ENCODE peak calls at places on chromosome 3, in seven cellular contexts. One of them, this sample, is unnamed.

GRCh38 chr3:126511291-126511690 is 6.3 kb downstream of the UROC1 start:
- DNase-seq in GM12865: no peak
- DNase-seq in tibial nerve: no peak
- DNase-seq in AG04450: no peak
- DNase-seq in GM12878: no peak
- DNase-seq in IMR-90: no peak
- DNase-seq in fibroblast of pulmonary artery: no peak
- DNase-seq in this sample: no peak

GRCh38 chr3:93843981-93844380 is 129.7 kb downstream of the PROS1 start:
- DNase-seq in AG04450: peak; percentile 7
- DNase-seq in fibroblast of pulmonary artery: peak; percentile 93
- DNase-seq in GM12878: no peak
- DNase-seq in GM12865: no peak
- DNase-seq in IMR-90: peak; percentile 76
- DNase-seq in tibial nerve: peak; percentile 7
- DNase-seq in this sample: no peak

GRCh38 chr3:32380097-32380496 is 11.6 kb upstream of the CMTM7 start:
- DNase-seq in IMR-90: no peak
- DNase-seq in fibroblast of pulmonary artery: no peak
- DNase-seq in GM12865: no peak
- DNase-seq in tibial nerve: no peak
- DNase-seq in AG04450: no peak
- DNase-seq in GM12878: no peak
- DNase-seq in this sample: no peak

GRCh38 chr3:65961128-65961527 is 77.6 kb downstream of the MAGI1 start:
- DNase-seq in AG04450: no peak
- DNase-seq in IMR-90: no peak
- DNase-seq in fibroblast of pulmonary artery: no peak
- DNase-seq in GM12878: no peak
- DNase-seq in tibial nerve: no peak
- DNase-seq in GM12865: no peak
- DNase-seq in this sample: no peak

GRCh38 chr3:163735394-163735793 is 1342.9 kb downstream of the SI start:
- DNase-seq in AG04450: no peak
- DNase-seq in IMR-90: no peak
- DNase-seq in fibroblast of pulmonary artery: no peak
- DNase-seq in GM12878: no peak
- DNase-seq in GM12865: no peak
- DNase-seq in tibial nerve: no peak
- DNase-seq in this sample: no peak

GRCh38 chr3:52237659-52238172 is 1.2 kb downstream of the TWF2 start:
- DNase-seq in fibroblast of pulmonary artery: peak; percentile 82
- DNase-seq in GM12865: no peak
- DNase-seq in IMR-90: peak; percentile 89
- DNase-seq in tibial nerve: peak; percentile 76
- DNase-seq in AG04450: peak; percentile 66
- DNase-seq in GM12878: no peak
- DNase-seq in this sample: peak; percentile 89

GRCh38 chr3:10279384-10280176 is 13.2 kb downstream of the GHRL start:
- DNase-seq in AG04450: no peak
- DNase-seq in tibial nerve: no peak
- DNase-seq in IMR-90: no peak
- DNase-seq in fibroblast of pulmonary artery: no peak
- DNase-seq in GM12865: no peak
- DNase-seq in GM12878: no peak
- DNase-seq in this sample: no peak

GRCh38 chr3:43932921-43933320 is 242.2 kb downstream of the ABHD5 start:
- DNase-seq in GM12878: no peak
- DNase-seq in GM12865: no peak
- DNase-seq in tibial nerve: no peak
- DNase-seq in AG04450: no peak
- DNase-seq in fibroblast of pulmonary artery: peak; percentile 57
- DNase-seq in IMR-90: no peak
- DNase-seq in this sample: no peak

GRCh38 chr3:185983495-185984141 is 45.8 kb upstream of the TRA2B start:
- DNase-seq in fibroblast of pulmonary artery: peak; percentile 74
- DNase-seq in GM12878: no peak
- DNase-seq in tibial nerve: peak; percentile 94
- DNase-seq in GM12865: peak; percentile 69
- DNase-seq in AG04450: peak; percentile 45
- DNase-seq in IMR-90: peak; percentile 62
- DNase-seq in this sample: peak; percentile 73

GRCh38 chr3:15217841-15218267 is 11.8 kb downstream of the CAPN7 start:
- DNase-seq in IMR-90: no peak
- DNase-seq in GM12865: peak; percentile 8
- DNase-seq in GM12878: no peak
- DNase-seq in AG04450: no peak
- DNase-seq in fibroblast of pulmonary artery: no peak
- DNase-seq in tibial nerve: no peak
- DNase-seq in this sample: no peak

GRCh38 chr3:122263058-122263457 is 62.0 kb upstream of the CSTA start:
- DNase-seq in GM12878: no peak
- DNase-seq in AG04450: no peak
- DNase-seq in fibroblast of pulmonary artery: no peak
- DNase-seq in tibial nerve: no peak
- DNase-seq in GM12865: no peak
- DNase-seq in IMR-90: no peak
- DNase-seq in this sample: no peak

GRCh38 chr3:52353291-52353855 is 37.3 kb downstream of the DNAH1 start:
- DNase-seq in IMR-90: no peak
- DNase-seq in tibial nerve: no peak
- DNase-seq in GM12865: no peak
- DNase-seq in AG04450: no peak
- DNase-seq in fibroblast of pulmonary artery: no peak
- DNase-seq in GM12878: no peak
- DNase-seq in this sample: no peak

GRCh38 chr3:117734431-117734830 is 1024.9 kb downstream of the TUSC7 start:
- DNase-seq in AG04450: peak; percentile 41
- DNase-seq in tibial nerve: no peak
- DNase-seq in GM12878: no peak
- DNase-seq in IMR-90: peak; percentile 79
- DNase-seq in GM12865: no peak
- DNase-seq in fibroblast of pulmonary artery: no peak
- DNase-seq in this sample: no peak

GRCh38 chr3:197711973-197712707 is 24.6 kb downstream of the RUBCN start:
- DNase-seq in IMR-90: peak; percentile 98
- DNase-seq in GM12865: peak; percentile 95
- DNase-seq in tibial nerve: peak; percentile 89
- DNase-seq in GM12878: peak; percentile 97
- DNase-seq in fibroblast of pulmonary artery: peak; percentile 98
- DNase-seq in AG04450: peak; percentile 89
- DNase-seq in this sample: peak; percentile 87

GRCh38 chr3:127761101-127761802 is 61.1 kb downstream of the MGLL start:
- DNase-seq in fibroblast of pulmonary artery: no peak
- DNase-seq in IMR-90: no peak
- DNase-seq in AG04450: no peak
- DNase-seq in GM12878: no peak
- DNase-seq in tibial nerve: no peak
- DNase-seq in GM12865: peak; percentile 78
- DNase-seq in this sample: no peak

GRCh38 chr3:136842294-136842693 is 19.7 kb upstream of the NCK1 start:
- DNase-seq in AG04450: no peak
- DNase-seq in GM12865: no peak
- DNase-seq in GM12878: no peak
- DNase-seq in IMR-90: no peak
- DNase-seq in tibial nerve: no peak
- DNase-seq in fibroblast of pulmonary artery: no peak
- DNase-seq in this sample: no peak

GRCh38 chr3:197520311-197521276 is 35.2 kb downstream of the BDH1 start:
- DNase-seq in GM12865: no peak
- DNase-seq in AG04450: no peak
- DNase-seq in GM12878: no peak
- DNase-seq in fibroblast of pulmonary artery: peak; percentile 33
- DNase-seq in tibial nerve: no peak
- DNase-seq in IMR-90: peak; percentile 80
- DNase-seq in this sample: no peak

GRCh38 chr3:120854908-120855526 is 53.0 kb upstream of the STXBP5L start:
- DNase-seq in tibial nerve: no peak
- DNase-seq in GM12865: no peak
- DNase-seq in IMR-90: no peak
- DNase-seq in AG04450: no peak
- DNase-seq in GM12878: no peak
- DNase-seq in fibroblast of pulmonary artery: no peak
- DNase-seq in this sample: no peak

GRCh38 chr3:187669675-187670504 is at the start of gene SST:
- DNase-seq in fibroblast of pulmonary artery: peak; percentile 66
- DNase-seq in AG04450: no peak
- DNase-seq in GM12878: no peak
- DNase-seq in IMR-90: peak; percentile 47
- DNase-seq in tibial nerve: no peak
- DNase-seq in GM12865: peak; percentile 8
- DNase-seq in this sample: no peak

GRCh38 chr3:86239956-86240355 is 751.0 kb downstream of the VGLL3 start:
- DNase-seq in AG04450: no peak
- DNase-seq in IMR-90: no peak
- DNase-seq in GM12865: no peak
- DNase-seq in fibroblast of pulmonary artery: no peak
- DNase-seq in GM12878: no peak
- DNase-seq in tibial nerve: no peak
- DNase-seq in this sample: no peak

GRCh38 chr3:31530039-31530983 is 2.4 kb upstream of the STT3B start:
- DNase-seq in fibroblast of pulmonary artery: no peak
- DNase-seq in tibial nerve: no peak
- DNase-seq in IMR-90: no peak
- DNase-seq in GM12878: no peak
- DNase-seq in GM12865: no peak
- DNase-seq in AG04450: no peak
- DNase-seq in this sample: no peak

GRCh38 chr3:59752925-59753324 is 703.1 kb upstream of the CFAP20DC start:
- DNase-seq in GM12878: no peak
- DNase-seq in GM12865: no peak
- DNase-seq in AG04450: no peak
- DNase-seq in tibial nerve: no peak
- DNase-seq in IMR-90: no peak
- DNase-seq in fibroblast of pulmonary artery: no peak
- DNase-seq in this sample: no peak

GRCh38 chr3:111607242-111607641 is 12.1 kb upstream of the ZBED2 start:
- DNase-seq in AG04450: no peak
- DNase-seq in GM12878: no peak
- DNase-seq in IMR-90: no peak
- DNase-seq in tibial nerve: no peak
- DNase-seq in fibroblast of pulmonary artery: no peak
- DNase-seq in GM12865: no peak
- DNase-seq in this sample: no peak

GRCh38 chr3:172370434-172370833 is 77.8 kb downstream of the GHSR start:
- DNase-seq in GM12878: no peak
- DNase-seq in IMR-90: no peak
- DNase-seq in GM12865: no peak
- DNase-seq in tibial nerve: no peak
- DNase-seq in AG04450: no peak
- DNase-seq in fibroblast of pulmonary artery: no peak
- DNase-seq in this sample: no peak

GRCh38 chr3:42688016-42688415 is 2.7 kb downstream of the KLHL40 start:
- DNase-seq in GM12878: no peak
- DNase-seq in AG04450: no peak
- DNase-seq in tibial nerve: no peak
- DNase-seq in GM12865: no peak
- DNase-seq in IMR-90: no peak
- DNase-seq in fibroblast of pulmonary artery: no peak
- DNase-seq in this sample: no peak

GRCh38 chr3:156682963-156683362 is 8.6 kb downstream of the TIPARP start:
- DNase-seq in tibial nerve: no peak
- DNase-seq in IMR-90: no peak
- DNase-seq in AG04450: no peak
- DNase-seq in fibroblast of pulmonary artery: no peak
- DNase-seq in GM12865: no peak
- DNase-seq in GM12878: no peak
- DNase-seq in this sample: no peak
- TF ChIP-seq CTCF in tibial nerve: no peak
- TF ChIP-seq CTCF in IMR-90: no peak
- TF ChIP-seq CTCF in AG04450: no peak
- TF ChIP-seq CTCF in fibroblast of pulmonary artery: no peak
- TF ChIP-seq CTCF in GM12865: no peak
- TF ChIP-seq CTCF in GM12878: no peak
- TF ChIP-seq CTCF in this sample: no peak

GRCh38 chr3:25910997-25911396 is 121.1 kb downstream of the OXSM start:
- DNase-seq in GM12878: no peak
- DNase-seq in IMR-90: peak; percentile 48
- DNase-seq in AG04450: no peak
- DNase-seq in fibroblast of pulmonary artery: peak; percentile 12
- DNase-seq in GM12865: peak; percentile 64
- DNase-seq in tibial nerve: peak; percentile 13
- DNase-seq in this sample: no peak
- TF ChIP-seq CTCF in GM12878: peak; percentile 46
- TF ChIP-seq CTCF in IMR-90: peak; percentile 39
- TF ChIP-seq CTCF in AG04450: peak; percentile 46
- TF ChIP-seq CTCF in fibroblast of pulmonary artery: peak; percentile 22
- TF ChIP-seq CTCF in GM12865: peak; percentile 54
- TF ChIP-seq CTCF in tibial nerve: no peak
- TF ChIP-seq CTCF in this sample: no peak

GRCh38 chr3:195070321-195070720 is 200.6 kb downstream of the XXYLT1 start:
- DNase-seq in IMR-90: no peak
- DNase-seq in tibial nerve: no peak
- DNase-seq in fibroblast of pulmonary artery: no peak
- DNase-seq in GM12865: no peak
- DNase-seq in AG04450: no peak
- DNase-seq in GM12878: no peak
- DNase-seq in this sample: no peak

GRCh38 chr3:195072916-195073564 is 197.9 kb downstream of the XXYLT1 start:
- DNase-seq in GM12878: no peak
- DNase-seq in fibroblast of pulmonary artery: no peak
- DNase-seq in GM12865: no peak
- DNase-seq in AG04450: no peak
- DNase-seq in IMR-90: no peak
- DNase-seq in tibial nerve: no peak
- DNase-seq in this sample: peak; percentile 7

GRCh38 chr3:195071011-195071728 is 199.8 kb downstream of the XXYLT1 start:
- DNase-seq in AG04450: no peak
- DNase-seq in GM12865: no peak
- DNase-seq in GM12878: no peak
- DNase-seq in tibial nerve: no peak
- DNase-seq in IMR-90: no peak
- DNase-seq in fibroblast of pulmonary artery: no peak
- DNase-seq in this sample: peak; percentile 6

GRCh38 chr3:195073866-195074860 is 196.8 kb downstream of the XXYLT1 start:
- DNase-seq in fibroblast of pulmonary artery: no peak
- DNase-seq in tibial nerve: no peak
- DNase-seq in GM12865: no peak
- DNase-seq in GM12878: no peak
- DNase-seq in IMR-90: no peak
- DNase-seq in AG04450: no peak
- DNase-seq in this sample: no peak

GRCh38 chr3:195071916-195072820 is 198.8 kb downstream of the XXYLT1 start:
- DNase-seq in AG04450: no peak
- DNase-seq in IMR-90: no peak
- DNase-seq in GM12878: no peak
- DNase-seq in fibroblast of pulmonary artery: no peak
- DNase-seq in GM12865: no peak
- DNase-seq in tibial nerve: no peak
- DNase-seq in this sample: peak; percentile 8
- TF ChIP-seq CTCF in AG04450: no peak
- TF ChIP-seq CTCF in IMR-90: no peak
- TF ChIP-seq CTCF in GM12878: no peak
- TF ChIP-seq CTCF in fibroblast of pulmonary artery: no peak
- TF ChIP-seq CTCF in GM12865: no peak
- TF ChIP-seq CTCF in tibial nerve: no peak
- TF ChIP-seq CTCF in this sample: no peak

DNA sequence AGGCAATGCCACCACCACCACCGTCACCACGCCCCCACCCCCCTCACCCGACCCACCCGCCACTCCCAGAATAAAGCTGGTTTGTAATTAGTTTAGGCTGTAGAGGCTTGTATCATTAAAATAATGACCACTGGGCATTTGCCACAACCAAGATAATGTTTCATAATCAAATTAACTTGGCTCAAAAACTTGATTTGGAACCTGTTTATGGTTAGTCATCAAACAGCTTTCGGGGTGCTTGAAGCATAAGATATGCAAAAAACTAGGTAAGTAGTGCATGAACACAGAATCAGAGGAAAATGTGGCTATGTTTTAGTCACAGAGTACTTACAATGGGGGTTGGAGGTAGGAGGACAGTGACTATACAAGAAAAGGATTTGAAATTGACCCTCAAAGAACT is 115.1 kb downstream of the FHIT start:
- DNase-seq in AG04450: no peak
- DNase-seq in IMR-90: no peak
- DNase-seq in tibial nerve: no peak
- DNase-seq in fibroblast of pulmonary artery: no peak
- DNase-seq in GM12865: no peak
- DNase-seq in GM12878: no peak
- DNase-seq in this sample: no peak
- TF ChIP-seq CTCF in AG04450: no peak
- TF ChIP-seq CTCF in IMR-90: no peak
- TF ChIP-seq CTCF in tibial nerve: no peak
- TF ChIP-seq CTCF in fibroblast of pulmonary artery: no peak
- TF ChIP-seq CTCF in GM12865: no peak
- TF ChIP-seq CTCF in GM12878: no peak
- TF ChIP-seq CTCF in this sample: no peak